ENCODE peak calls at places on chromosome 19, in seven cellular contexts. W is mesendoderm, L is H9, P is IMR-90, X is neuronal stem cell, A is trophoblast cell, K is H1. Y is an unnamed sample.

GRCh38 chr19:15330801-15331418 is 1.4 kb downstream of the BRD4 start:
- DNase-seq in W (peak; percentile 74), L (no peak), P (peak; percentile 89), X (peak; percentile 17), A (peak; percentile 81), K (no peak), Y (peak; percentile 93)

GRCh38 chr19:56119585-56119978 is 1.5 kb downstream of the ZNF787 start:
- DNase-seq in W (no peak), L (no peak), P (peak; percentile 44), X (no peak), A (peak; percentile 76), K (no peak), Y (peak; percentile 49)

GRCh38 chr19:54416695-54417491 is 1.6 kb downstream of the TTYH1 start:
- DNase-seq in W (no peak), L (no peak), P (no peak), X (no peak), A (no peak), K (no peak), Y (no peak)

GRCh38 chr19:19105365-19106060 is 32.8 kb downstream of the TMEM161A start:
- DNase-seq in W (peak; percentile 84), L (peak; percentile 92), P (no peak), X (peak; percentile 78), A (peak; percentile 67), K (peak; percentile 88), Y (peak; percentile 77)

GRCh38 chr19:36051236-36051635 is 2.8 kb downstream of the THAP8 start:
- DNase-seq in W (peak; percentile 89), L (peak; percentile 85), P (no peak), X (no peak), A (no peak), K (peak; percentile 66), Y (no peak)

GRCh38 chr19:18274303-18274775 is at the start of gene IQCN:
- DNase-seq in W (peak; percentile 67), L (peak; percentile 75), P (no peak), X (no peak), A (peak; percentile 75), K (no peak), Y (peak; percentile 85)

GRCh38 chr19:11722414-11722813 is 16.3 kb downstream of the ZNF823 start:
- DNase-seq in W (no peak), L (no peak), P (no peak), X (no peak), A (no peak), K (no peak), Y (no peak)

GRCh38 chr19:47436712-47437401 is 17.5 kb upstream of the MEIS3 start:
- DNase-seq in W (peak; percentile 80), L (peak; percentile 84), P (peak; percentile 47), X (peak; percentile 85), A (peak; percentile 91), K (peak; percentile 96), Y (peak; percentile 57)

GRCh38 chr19:56538761-56539263 is at the start of gene ZFP28:
- DNase-seq in W (peak; percentile 65), L (peak; percentile 80), P (no peak), X (no peak), A (no peak), K (peak; percentile 59), Y (no peak)

GRCh38 chr19:10510301-10510802 is 6.9 kb downstream of the S1PR5 start:
- DNase-seq in W (peak; percentile 46), L (peak; percentile 74), P (no peak), X (peak; percentile 58), A (peak; percentile 92), K (peak; percentile 98), Y (no peak)
- H2BK5ac ChIP-seq in W (no peak overlapping the region), L (no peak overlapping the region), P (no peak overlapping the region), X (peak overlapping the region; percentile 66), A (no peak overlapping the region), K (peak overlapping the region; percentile 71), Y (no peak overlapping the region)

GRCh38 chr19:45842198-45842597 is 20.7 kb downstream of the SYMPK start:
- DNase-seq in W (no peak), L (no peak), P (no peak), X (no peak), A (no peak), K (no peak), Y (no peak)
- H4K8ac ChIP-seq in W (no peak overlapping the region), L (no peak overlapping the region), P (no peak overlapping the region), X (no peak overlapping the region), A (no peak overlapping the region), K (no peak overlapping the region), Y (no peak overlapping the region)

DNA sequence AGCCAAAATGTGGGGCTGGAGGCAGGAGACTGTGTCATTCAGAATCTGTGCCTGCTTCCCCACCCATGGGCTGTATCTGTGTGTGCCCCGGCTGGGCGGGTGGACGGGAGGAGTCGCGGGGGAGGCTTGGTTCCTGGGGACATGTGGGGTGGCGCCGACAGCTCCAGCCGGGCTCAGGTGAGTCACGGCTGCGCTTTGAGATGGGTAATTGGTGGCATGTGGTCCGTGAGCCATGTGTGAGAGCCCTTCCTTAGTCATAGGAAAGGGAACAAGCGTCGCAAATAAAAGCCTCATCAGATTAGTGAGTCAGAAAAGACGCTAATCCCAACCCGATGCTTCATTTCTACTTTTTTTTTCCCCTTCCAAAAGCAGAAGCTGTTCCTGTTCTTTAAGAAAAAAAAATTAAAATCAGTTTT is 118.6 kb upstream of the ZNF536 start:
- DNase-seq in W (peak; percentile 38), L (no peak), P (no peak), X (no peak), A (no peak), K (no peak), Y (no peak)
- H2AK5ac ChIP-seq in W (no peak overlapping the region), L (no peak overlapping the region), P (no peak overlapping the region), X (no peak overlapping the region), A (no peak overlapping the region), K (no peak overlapping the region), Y (no peak overlapping the region)

GRCh38 chr19:49677901-49678674 is 1.0 kb downstream of the PRMT1 start:
- DNase-seq in W (peak; percentile 95), L (peak; percentile 91), P (peak; percentile 62), X (peak; percentile 93), A (peak; percentile 88), K (peak; percentile 97), Y (peak; percentile 91)

GRCh38 chr19:49680473-49681351 is 3.6 kb downstream of the PRMT1 start:
- DNase-seq in W (peak; percentile 96), L (peak; percentile 98), P (peak; percentile 78), X (peak; percentile 97), A (peak; percentile 94), K (peak; percentile 100), Y (peak; percentile 83)

GRCh38 chr19:49677232-49677881 is at the start of gene PRMT1:
- DNase-seq in W (peak; percentile 87), L (peak; percentile 69), P (no peak), X (no peak), A (peak; percentile 35), K (peak; percentile 77), Y (no peak)

GRCh38 chr19:49679832-49680472 is 2.9 kb downstream of the PRMT1 start:
- DNase-seq in W (no peak), L (no peak), P (no peak), X (no peak), A (no peak), K (no peak), Y (no peak)

DNA sequence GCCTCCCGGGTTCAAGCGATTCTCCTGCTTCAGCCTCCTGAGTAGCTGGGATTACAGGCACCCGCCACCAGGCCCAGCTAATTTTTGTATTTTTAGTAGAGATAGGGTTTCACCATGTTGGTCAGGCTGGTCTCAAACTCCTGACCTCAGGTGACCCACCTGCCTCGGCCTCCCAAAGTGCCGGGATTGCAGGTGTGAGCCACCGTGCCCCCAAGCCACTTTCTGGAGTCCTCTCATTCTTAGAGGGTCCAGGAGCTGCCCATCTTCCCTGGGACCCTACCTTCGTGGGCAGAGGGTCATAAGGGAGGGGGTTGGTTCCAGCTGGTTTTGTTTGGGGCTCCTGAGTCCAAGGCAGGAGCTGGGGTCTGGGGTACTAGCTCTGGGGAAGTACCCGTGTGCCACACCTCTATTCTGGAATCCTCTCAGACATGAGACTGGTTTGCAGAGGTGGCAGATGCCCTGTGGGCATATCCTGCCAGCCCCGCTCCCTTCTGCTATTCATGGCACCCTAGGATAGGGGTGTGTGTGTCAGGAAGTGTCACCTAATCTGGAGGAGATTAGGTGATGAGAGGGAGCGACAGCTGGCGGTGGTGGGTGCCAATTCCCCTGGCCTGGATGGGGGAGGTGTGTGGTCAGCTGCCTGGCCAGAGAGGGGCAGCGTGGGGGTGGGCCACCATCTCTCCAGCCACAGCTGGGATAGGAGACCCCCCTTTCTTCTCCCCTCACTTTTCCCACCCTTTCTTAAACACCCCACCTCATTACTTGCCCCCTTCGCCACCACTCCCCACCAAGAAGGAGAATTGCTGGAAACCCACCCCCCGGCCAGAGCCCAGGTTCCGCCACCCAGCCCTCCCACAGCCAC is 2.1 kb downstream of the PRMT1 start:
- DNase-seq in W (no peak), L (no peak), P (no peak), X (no peak), A (peak; percentile 31), K (no peak), Y (no peak)
- H2BK5ac ChIP-seq in W (no peak overlapping the region), L (no peak overlapping the region), P (no peak overlapping the region), X (no peak overlapping the region), A (no peak overlapping the region), K (no peak overlapping the region), Y (no peak overlapping the region)

GRCh38 chr19:44701228-44701627 is 2.3 kb downstream of the CEACAM16 start:
- DNase-seq in W (no peak), L (no peak), P (no peak), X (no peak), A (no peak), K (no peak), Y (no peak)

GRCh38 chr19:44702551-44703176 is 3.7 kb downstream of the CEACAM16 start:
- DNase-seq in W (no peak), L (no peak), P (no peak), X (no peak), A (peak; percentile 15), K (no peak), Y (no peak)

GRCh38 chr19:44704982-44705381 is 6.0 kb downstream of the CEACAM16 start:
- DNase-seq in W (no peak), L (no peak), P (no peak), X (no peak), A (no peak), K (no peak), Y (no peak)

GRCh38 chr19:44705502-44706010 is 6.6 kb downstream of the CEACAM16 start:
- DNase-seq in W (no peak), L (no peak), P (no peak), X (no peak), A (no peak), K (no peak), Y (no peak)

DNA sequence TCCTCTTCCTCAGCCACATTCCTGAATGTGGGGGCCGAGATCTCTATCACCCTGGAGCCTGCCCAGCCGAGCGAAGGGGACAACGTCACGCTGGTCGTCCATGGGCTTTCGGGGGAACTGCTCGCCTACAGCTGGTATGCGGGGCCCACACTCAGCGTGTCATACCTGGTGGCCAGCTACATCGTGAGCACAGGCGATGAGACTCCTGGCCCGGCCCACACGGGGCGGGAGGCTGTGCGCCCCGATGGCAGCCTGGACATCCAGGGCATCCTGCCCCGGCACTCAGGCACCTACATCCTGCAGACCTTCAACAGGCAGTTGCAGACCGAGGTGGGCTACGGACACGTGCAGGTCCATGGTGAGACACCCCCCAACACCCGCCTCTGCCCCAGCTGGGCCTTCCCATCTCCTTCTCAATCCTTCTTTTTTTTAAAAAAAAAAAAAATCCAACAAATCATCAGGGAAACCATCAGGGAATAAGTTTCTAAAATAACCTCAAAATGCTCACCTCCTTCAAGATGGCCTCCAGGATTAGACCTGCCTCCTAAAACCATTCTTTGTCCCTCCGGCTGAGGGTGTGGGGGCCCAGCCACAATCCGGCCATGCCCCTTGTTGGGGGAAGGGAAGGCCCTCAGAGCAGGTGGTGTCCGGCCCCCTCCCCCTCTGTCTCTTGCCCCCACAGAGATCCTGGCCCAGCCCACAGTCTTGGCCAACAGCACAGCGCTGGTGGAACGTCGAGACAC is 4.6 kb downstream of the CEACAM16 start:
- DNase-seq in W (no peak), L (no peak), P (no peak), X (no peak), A (no peak), K (no peak), Y (no peak)
- H4K8ac ChIP-seq in W (no peak overlapping the region), L (no peak overlapping the region), P (no peak overlapping the region), X (peak overlapping the region; percentile 54), A (no peak overlapping the region), K (peak overlapping the region; percentile 42), Y (peak overlapping the region; percentile 0)